ENCODE peak calls at places on chromosome 21, in four cellular contexts. V is A673, F is IMR-90, M is lower leg skin. N is an unnamed sample.

GRCh38 chr21:14862794-14863720 is 201.7 kb downstream of the NRIP1 start:
- DNase-seq in M (no peak), F (peak), V (peak), N (no peak)

GRCh38 chr21:20971296-20971921 is 26.8 kb upstream of the NCAM2 start:
- DNase-seq in M (peak), F (peak), V (peak), N (peak)

GRCh38 chr21:35062016-35062415 is 12.9 kb upstream of the RUNX1 start:
- DNase-seq in M (no peak), V (no peak), F (no peak), N (no peak)

GRCh38 chr21:36436829-36437744 is 42.8 kb downstream of the CLDN14 start:
- DNase-seq in F (no peak), M (no peak), V (no peak), N (no peak)

GRCh38 chr21:38965910-38966504 is 160.3 kb downstream of the ETS2 start:
- DNase-seq in F (peak), M (no peak), V (no peak), N (no peak)

GRCh38 chr21:37557261-37557950 is 190.8 kb downstream of the DYRK1A start:
- DNase-seq in V (no peak), F (no peak), M (no peak), N (no peak)

GRCh38 chr21:31698461-31698860 is 33.5 kb downstream of the SCAF4 start:
- DNase-seq in M (no peak), V (no peak), F (no peak), N (no peak)

GRCh38 chr21:37297364-37297763 is 30.2 kb upstream of the VPS26C start:
- DNase-seq in M (no peak), F (no peak), V (no peak), N (no peak)

GRCh38 chr21:36337099-36337509 is 17.1 kb downstream of the MORC3 start:
- DNase-seq in M (peak), V (no peak), F (peak), N (no peak)

GRCh38 chr21:15809065-15809464 is 79.3 kb downstream of the USP25 start:
- DNase-seq in F (no peak), M (no peak), V (no peak), N (no peak)

GRCh38 chr21:17729455-17729854 is 89.7 kb downstream of the C21orf91 start:
- DNase-seq in V (no peak), F (no peak), M (no peak), N (no peak)

GRCh38 chr21:39018730-39019129 is 164.5 kb downstream of the PSMG1 start:
- DNase-seq in M (no peak), V (no peak), F (no peak), N (no peak)

GRCh38 chr21:32004281-32004680 is 131.5 kb downstream of the HUNK start:
- DNase-seq in M (no peak), F (no peak), V (no peak), N (no peak)

GRCh38 chr21:36639769-36640168 is 59.1 kb upstream of the SIM2 start:
- DNase-seq in V (no peak), M (no peak), F (no peak), N (no peak)

GRCh38 chr21:41425954-41426655 is at the start of gene MX1:
- DNase-seq in M (no peak), V (no peak), F (peak), N (no peak)

GRCh38 chr21:21019681-21020080 is 21.5 kb downstream of the NCAM2 start:
- DNase-seq in M (no peak), F (peak), V (no peak), N (no peak)

GRCh38 chr21:39728341-39728740 is 16.6 kb upstream of the IGSF5 start:
- DNase-seq in M (no peak), V (no peak), F (no peak), N (no peak)

GRCh38 chr21:35400233-35400939 is 351.3 kb upstream of the RUNX1 start:
- DNase-seq in V (no peak), M (peak), F (peak), N (peak)

GRCh38 chr21:35046223-35046690 is 2.8 kb downstream of the RUNX1 start:
- DNase-seq in M (no peak), F (no peak), V (no peak), N (no peak)

GRCh38 chr21:37454869-37455503 is 88.4 kb downstream of the DYRK1A start:
- DNase-seq in F (no peak), V (no peak), M (no peak), N (no peak)

GRCh38 chr21:34360488-34361241 is 3.1 kb upstream of the KCNE2 start:
- DNase-seq in V (no peak), F (no peak), M (no peak), N (no peak)

GRCh38 chr21:39208624-39209333 is 25.5 kb upstream of the PSMG1 start:
- DNase-seq in F (peak), M (no peak), V (peak), N (no peak)

GRCh38 chr21:27320868-27321267 is 354.0 kb upstream of the ADAMTS5 start:
- DNase-seq in F (no peak), M (no peak), V (no peak), N (no peak)

GRCh38 chr21:35528109-35529042 is 479.3 kb upstream of the RUNX1 start:
- DNase-seq in F (peak), M (no peak), V (no peak), N (no peak)

GRCh38 chr21:34548782-34549376 is 36.9 kb upstream of the KCNE1 start:
- DNase-seq in F (no peak), V (no peak), M (no peak), N (no peak)

GRCh38 chr21:41585199-41585994 is 77.4 kb upstream of the TMPRSS2 start:
- DNase-seq in V (no peak), F (no peak), M (no peak), N (no peak)

GRCh38 chr21:40146201-40146890 is 279.1 kb downstream of the PCP4 start:
- DNase-seq in V (no peak), M (no peak), F (no peak), N (no peak)

GRCh38 chr21:45594721-45595489 is 48.6 kb upstream of the PCBP3 start:
- DNase-seq in V (no peak), F (no peak), M (no peak), N (no peak)
- H3K4me3 ChIP-seq in V (no peak), F (no peak), M (no peak), N (no peak)

DNA sequence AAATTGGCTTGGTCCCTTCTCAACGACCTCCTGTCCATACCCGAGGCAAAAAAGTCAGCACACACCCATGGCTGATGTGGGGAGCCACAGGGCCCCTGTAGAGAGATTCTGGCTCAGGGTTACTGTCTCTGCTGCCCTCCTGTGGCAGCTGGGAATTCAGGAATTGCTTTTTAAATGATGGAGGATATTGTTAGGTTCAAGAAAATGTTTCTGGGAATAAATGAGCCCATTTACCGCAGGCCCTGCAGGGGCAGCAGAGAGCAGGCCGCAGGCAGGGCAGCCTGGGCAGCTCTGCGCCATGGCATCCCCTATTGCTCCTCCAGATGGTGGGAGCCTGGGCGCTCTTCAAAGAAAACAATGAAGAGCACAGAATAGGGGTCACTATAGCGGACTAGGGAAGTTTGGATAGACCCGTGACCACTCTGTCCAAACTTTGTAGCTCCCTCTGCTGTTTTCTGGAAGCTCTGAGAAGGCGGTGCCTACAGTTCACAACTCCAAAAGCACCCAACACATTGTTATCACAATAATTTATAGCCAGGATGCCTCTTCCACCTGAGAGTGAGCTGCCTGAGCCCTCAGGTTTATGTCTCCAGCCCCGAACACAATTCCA is 201.1 kb downstream of the BACH1 start:
- DNase-seq in V (peak), M (no peak), F (no peak), N (no peak)
- TF ChIP-seq CTCF in V (peak), M (no peak), F (peak), N (peak)

GRCh38 chr21:43726686-43727570 is 8.0 kb downstream of the PDXK start:
- DNase-seq in V (no peak), F (no peak), M (no peak), N (no peak)
- H3K4me3 ChIP-seq in V (no peak), F (no peak), M (no peak), N (no peak)

GRCh38 chr21:44521928-44522752 is 17.9 kb downstream of the KRTAP10-1 start:
- DNase-seq in F (no peak), V (no peak), M (no peak), N (no peak)
- TF ChIP-seq CTCF in F (no peak), V (no peak), M (no peak), N (no peak)

N was measured in epithelial cell of proximal tubule.